ENCODE peak calls at places on chromosomes 4 and X, in five cellular contexts. S is hepatocyte, O is upper lobe of left lung, J is cardiac muscle cell, F is lower leg skin. T is an unnamed sample.

GRCh38 chr4:73573794-73574528 is 46.3 kb downstream of the RASSF6 start:
- DNase-seq in J (peak; percentile 86), O (no peak), S (peak; percentile 91), F (peak; percentile 86), T (peak; percentile 88)

GRCh38 chrX:12013220-12013619 is 125.1 kb upstream of the FRMPD4 start:
- DNase-seq in S (no peak), O (no peak), F (no peak), J (no peak), T (no peak)

GRCh38 chrX:43165343-43165920 is 387.5 kb upstream of the PPP1R2C start:
- DNase-seq in S (no peak), O (no peak), F (no peak), J (no peak), T (no peak)

GRCh38 chr4:151806511-151806927 is 45.7 kb upstream of the GATB start:
- DNase-seq in F (no peak), O (no peak), S (no peak), J (peak; percentile 84), T (no peak)

GRCh38 chrX:22126311-22126710 is 94.2 kb downstream of the PHEX start:
- DNase-seq in S (no peak), J (no peak), F (no peak), O (no peak), T (no peak)

GRCh38 chr4:113584407-113585150 is 177.0 kb downstream of the CAMK2D start:
- DNase-seq in F (no peak), S (peak; percentile 17), O (no peak), J (peak; percentile 74), T (no peak)

GRCh38 chrX:129522184-129523059 is 868 bp downstream of the SMARCA1 start:
- DNase-seq in S (peak; percentile 78), F (no peak), O (peak; percentile 85), J (peak; percentile 82), T (peak; percentile 87)

GRCh38 chrX:53261573-53261972 is 19.8 kb downstream of the IQSEC2 start:
- DNase-seq in O (no peak), J (no peak), F (no peak), S (no peak), T (no peak)

GRCh38 chr4:173508386-173509002 is 21.5 kb downstream of the HAND2 start:
- DNase-seq in S (peak; percentile 4), O (peak; percentile 55), F (peak; percentile 83), J (peak; percentile 59), T (peak; percentile 80)

GRCh38 chrX:47321386-47321785 is 49.0 kb upstream of the ZNF157 start:
- DNase-seq in O (no peak), J (peak; percentile 64), F (peak; percentile 84), S (peak; percentile 85), T (no peak)

GRCh38 chr4:15262396-15262795 is 165.4 kb upstream of the C1QTNF7 start:
- DNase-seq in S (no peak), J (no peak), F (no peak), O (no peak), T (no peak)

GRCh38 chr4:89681219-89681618 is 155.7 kb downstream of the SNCA start:
- DNase-seq in J (peak; percentile 1), S (peak; percentile 66), O (peak; percentile 40), F (peak; percentile 81), T (no peak)

GRCh38 chr4:148881860-148882643 is 439.8 kb upstream of the NR3C2 start:
- DNase-seq in F (no peak), S (no peak), J (no peak), O (no peak), T (no peak)

GRCh38 chrX:79601336-79602131 is 234.4 kb upstream of the ITM2A start:
- DNase-seq in F (no peak), S (peak; percentile 13), O (no peak), J (no peak), T (no peak)

GRCh38 chrX:57528670-57529255 is 63.0 kb upstream of the ZXDB start:
- DNase-seq in J (peak; percentile 25), O (no peak), S (peak; percentile 8), F (no peak), T (no peak)

GRCh38 chrX:106862972-106863688 is 40.0 kb downstream of the RIPPLY1 start:
- DNase-seq in O (peak; percentile 11), S (peak; percentile 4), F (no peak), J (peak; percentile 33), T (no peak)

GRCh38 chr4:150475763-150476162 is 106.2 kb upstream of the MAB21L2 start:
- DNase-seq in S (no peak), O (no peak), F (no peak), J (no peak), T (no peak)

GRCh38 chr4:44662623-44663006 is 11.2 kb upstream of the YIPF7 start:
- DNase-seq in S (no peak), O (no peak), J (no peak), F (no peak), T (no peak)

GRCh38 chrX:11666180-11666579 is 460 bp upstream of the ARHGAP6 start:
- DNase-seq in O (peak; percentile 50), J (peak; percentile 79), S (peak; percentile 44), F (no peak), T (no peak)

DNA sequence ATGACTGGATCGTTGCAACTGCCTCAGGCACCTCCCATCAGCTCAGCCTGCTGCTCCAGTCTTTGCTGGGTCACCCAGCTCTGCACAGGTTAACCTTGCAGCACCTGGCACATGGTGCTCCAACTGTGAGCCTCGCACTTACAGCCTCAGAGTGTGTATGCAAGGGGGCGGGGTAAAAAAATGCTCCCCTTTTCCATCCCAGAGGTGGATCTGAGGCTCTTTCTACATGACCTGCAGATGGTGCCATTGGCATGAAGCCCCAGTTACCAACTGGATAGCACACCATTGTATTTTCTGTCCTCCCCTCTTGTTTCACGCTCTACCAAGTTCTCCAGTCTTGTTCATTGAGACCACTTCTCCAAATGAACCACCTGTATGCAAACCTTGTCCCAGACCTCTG is 46.2 kb upstream of the TRPC3 start:
- DNase-seq in O (no peak), J (peak; percentile 14), S (no peak), F (no peak), T (no peak)
- TF ChIP-seq CTCF in O (no peak), J (no peak), S (no peak), F (no peak), T (no peak)

GRCh38 chr4:108492816-108493595 is 127.4 kb upstream of the RPL34 start:
- DNase-seq in O (no peak), F (no peak), S (peak; percentile 15), J (peak; percentile 13), T (no peak)
- TF ChIP-seq CTCF in O (no peak), F (no peak), S (peak; percentile 19), J (peak; percentile 50), T (peak; percentile 62)

GRCh38 chr4:13248621-13249298 is 235.4 kb downstream of the RAB28 start:
- DNase-seq in F (no peak), S (no peak), O (no peak), J (no peak), T (no peak)
- TF ChIP-seq CTCF in F (no peak), S (peak; percentile 29), O (no peak), J (peak; percentile 19), T (peak; percentile 41)

GRCh38 chrX:131821945-131822622 is 201.0 kb upstream of the STK26 start:
- DNase-seq in O (no peak), S (no peak), F (peak; percentile 92), J (no peak), T (no peak)

GRCh38 chrX:131812847-131813825 is 210.0 kb upstream of the STK26 start:
- DNase-seq in J (no peak), O (no peak), S (no peak), F (peak; percentile 93), T (no peak)

GRCh38 chrX:131818297-131818936 is 204.7 kb upstream of the STK26 start:
- DNase-seq in J (no peak), F (no peak), O (no peak), S (no peak), T (no peak)

DNA sequence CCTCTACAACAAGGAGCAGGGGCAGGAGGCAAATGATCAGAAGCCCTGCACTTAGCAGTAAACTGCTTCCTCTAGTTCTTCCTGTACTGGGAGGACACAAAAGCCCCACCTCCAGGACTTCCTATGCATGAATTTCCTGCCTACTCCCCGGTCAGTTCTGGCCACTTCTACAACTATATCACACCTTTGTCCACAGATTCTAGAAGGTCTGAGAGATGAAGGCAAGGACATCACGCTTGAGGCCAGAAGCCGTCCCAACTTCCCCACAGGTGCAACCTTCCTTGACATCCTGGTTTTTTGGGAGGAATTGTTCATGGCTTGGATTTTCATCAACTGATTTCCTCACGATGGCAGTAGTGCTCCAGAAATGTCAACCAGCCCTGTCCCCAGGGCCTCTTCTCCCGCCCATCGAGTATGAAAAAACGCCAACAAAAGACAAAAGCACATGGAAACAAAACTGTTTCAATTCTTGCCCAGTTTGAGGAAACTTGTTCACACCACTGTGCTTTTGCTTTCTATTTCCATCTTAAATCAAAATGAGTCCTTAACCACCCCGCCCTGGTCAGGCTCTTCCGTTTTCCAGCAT is 206.5 kb upstream of the STK26 start:
- DNase-seq in J (no peak), O (no peak), S (no peak), F (peak; percentile 92), T (no peak)
- TF ChIP-seq CTCF in J (no peak), O (peak; percentile 49), S (no peak), F (no peak), T (no peak)

DNA sequence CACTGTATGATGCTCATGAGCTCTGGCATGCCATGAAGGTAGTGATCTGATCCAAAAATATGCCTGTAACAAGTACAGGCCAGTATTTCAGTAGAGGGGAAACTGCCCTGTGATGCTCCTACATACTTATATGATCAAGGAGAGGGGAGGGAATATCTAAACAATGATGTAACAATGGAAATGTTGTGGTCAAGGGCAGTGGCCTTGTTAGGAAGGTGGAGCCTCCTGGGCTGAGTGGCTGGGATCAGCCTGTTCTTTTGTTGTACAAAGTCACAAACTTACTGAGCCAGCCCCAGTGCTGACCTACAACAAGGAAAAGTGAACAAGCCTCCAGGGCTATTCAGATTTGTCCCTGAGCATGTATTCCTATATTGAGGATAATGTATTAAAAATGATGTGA is 70.3 kb downstream of the ANXA10 start:
- DNase-seq in F (no peak), J (no peak), S (peak; percentile 10), O (no peak), T (no peak)
- TF ChIP-seq CTCF in F (no peak), J (no peak), S (no peak), O (no peak), T (no peak)

DNA sequence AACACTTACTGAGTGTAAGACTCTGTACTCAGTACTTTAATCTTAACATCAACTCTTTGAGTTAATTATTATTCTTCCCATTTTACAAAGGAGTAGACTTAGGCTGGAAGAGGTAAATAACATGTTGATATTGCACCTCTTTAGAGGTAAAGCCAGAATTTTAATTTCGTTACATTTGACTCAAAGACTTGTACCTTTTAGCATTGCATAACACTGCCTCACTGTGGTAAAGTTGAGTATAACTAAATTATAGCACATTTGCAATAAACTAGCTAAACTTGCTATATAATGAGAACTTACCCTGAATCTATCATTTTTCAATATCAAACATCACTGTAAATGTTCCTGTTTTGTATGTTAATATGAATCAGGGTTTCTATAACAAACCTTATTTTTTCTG is 218.5 kb downstream of the PRR32 start:
- DNase-seq in J (peak; percentile 16), O (no peak), F (no peak), S (no peak), T (no peak)
- TF ChIP-seq CTCF in J (no peak), O (no peak), F (no peak), S (peak; percentile 33), T (no peak)

GRCh38 chr4:143377635-143378099 is 41.0 kb downstream of the GAB1 start:
- DNase-seq in J (no peak), F (no peak), O (no peak), S (no peak), T (no peak)

GRCh38 chr4:143380651-143381050 is 44.0 kb downstream of the GAB1 start:
- DNase-seq in O (no peak), J (no peak), F (no peak), S (no peak), T (no peak)

GRCh38 chr4:143372093-143372915 is 35.6 kb downstream of the GAB1 start:
- DNase-seq in S (no peak), J (no peak), O (no peak), F (no peak), T (no peak)

GRCh38 chr4:143374771-143375170 is 38.1 kb downstream of the GAB1 start:
- DNase-seq in S (no peak), J (no peak), F (no peak), O (no peak), T (no peak)

GRCh38 chr4:143375326-143376073 is 38.8 kb downstream of the GAB1 start:
- DNase-seq in J (peak; percentile 35), S (no peak), O (no peak), F (no peak), T (no peak)
- TF ChIP-seq CTCF in J (peak; percentile 44), S (peak; percentile 36), O (no peak), F (no peak), T (peak; percentile 49)

T was measured in osteocyte.